ENCODE peak calls at places on chromosome 19, in nine cellular contexts. A is ascending aorta, B is cardiac muscle cell, N is HCT116, T is tibial artery, J is spleen, I is heart right ventricle, G is PC-9, L is left ventricle myocardium inferior. X is an unnamed sample.

GRCh38 chr19:19627716-19628498 is at the start of gene LPAR2:
- DNase-seq in A (no peak), B (peak; percentile 69), N (peak; percentile 24), T (no peak), J (peak; percentile 94), I (no peak), G (peak; percentile 71), L (no peak), X (peak; percentile 75)

GRCh38 chr19:11420894-11421606 is 1.9 kb upstream of the RGL3 start:
- DNase-seq in A (no peak), B (no peak), N (no peak), T (no peak), J (no peak), I (peak; percentile 54), G (no peak), L (peak; percentile 61), X (no peak)

GRCh38 chr19:17328517-17329060 is 6.1 kb downstream of the ANO8 start:
- DNase-seq in A (no peak), B (no peak), N (no peak), T (no peak), J (no peak), I (no peak), G (no peak), L (no peak), X (peak; percentile 86)

GRCh38 chr19:1512671-1513491 is at the start of gene ADAMTSL5:
- DNase-seq in A (no peak), B (peak; percentile 67), N (no peak), T (no peak), J (no peak), I (peak; percentile 67), G (peak; percentile 70), L (peak; percentile 69), X (peak; percentile 90)

GRCh38 chr19:18603255-18603957 is 3.2 kb downstream of the CRLF1 start:
- DNase-seq in A (no peak), B (no peak), N (no peak), T (peak; percentile 76), J (no peak), I (no peak), G (no peak), L (no peak), X (no peak)

GRCh38 chr19:9939301-9939913 is 3.1 kb upstream of the OLFM2 start:
- DNase-seq in A (no peak), B (peak; percentile 39), N (no peak), T (no peak), J (no peak), I (no peak), G (no peak), L (no peak), X (no peak)

GRCh38 chr19:7668842-7669241 is at the start of gene RETN:
- DNase-seq in A (no peak), B (no peak), N (no peak), T (no peak), J (no peak), I (no peak), G (no peak), L (no peak), X (no peak)

GRCh38 chr19:38213911-38214625 is 10.0 kb downstream of the DPF1 start:
- DNase-seq in A (no peak), B (no peak), N (no peak), T (no peak), J (no peak), I (no peak), G (peak; percentile 72), L (no peak), X (no peak)

GRCh38 chr19:35509018-35509652 is 4.3 kb downstream of the DMKN start:
- DNase-seq in A (no peak), B (peak; percentile 63), N (peak; percentile 59), T (no peak), J (peak; percentile 80), I (no peak), G (peak; percentile 70), L (no peak), X (no peak)

GRCh38 chr19:49403404-49404187 is 15.5 kb downstream of the KASH5 start:
- DNase-seq in A (no peak), B (peak; percentile 84), N (no peak), T (no peak), J (no peak), I (no peak), G (peak; percentile 41), L (no peak), X (no peak)

GRCh38 chr19:1074512-1075283 is 7.7 kb downstream of the ARHGAP45 start:
- DNase-seq in A (no peak), B (no peak), N (no peak), T (peak; percentile 84), J (peak; percentile 99), I (peak; percentile 85), G (peak; percentile 76), L (peak; percentile 86), X (peak; percentile 95)

GRCh38 chr19:34350161-34350561 is 14.8 kb upstream of the GPI start:
- DNase-seq in A (no peak), B (no peak), N (no peak), T (no peak), J (no peak), I (no peak), G (no peak), L (no peak), X (no peak)

GRCh38 chr19:405138-405965 is 3.6 kb downstream of the C2CD4C start:
- DNase-seq in A (no peak), B (no peak), N (no peak), T (peak; percentile 51), J (peak; percentile 47), I (no peak), G (no peak), L (no peak), X (no peak)

GRCh38 chr19:13902993-13903555 is 2.8 kb downstream of the BRME1 start:
- DNase-seq in A (no peak), B (no peak), N (no peak), T (no peak), J (no peak), I (no peak), G (no peak), L (no peak), X (no peak)

GRCh38 chr19:28332886-28333285 is 880.1 kb downstream of the UQCRFS1 start:
- DNase-seq in A (no peak), B (no peak), N (no peak), T (no peak), J (no peak), I (no peak), G (no peak), L (no peak), X (no peak)

DNA sequence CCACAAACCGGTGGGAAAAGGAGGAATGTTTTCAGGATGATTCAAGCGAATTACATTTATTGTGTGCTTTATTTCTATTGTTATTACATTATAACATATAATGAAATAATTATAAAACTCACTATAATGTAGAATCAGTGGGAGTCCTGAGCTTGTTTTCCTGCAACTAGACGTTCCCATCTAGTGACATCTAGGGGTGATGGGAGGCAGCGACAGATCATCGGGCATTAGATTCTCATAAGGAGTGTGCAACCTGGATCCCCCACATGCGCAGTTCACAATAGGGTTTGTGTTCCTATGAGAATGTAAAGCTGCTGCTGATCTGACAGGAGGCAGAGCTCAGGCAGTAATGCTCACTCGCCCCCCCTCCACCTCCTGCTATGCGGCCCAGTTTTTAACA is 54.5 kb downstream of the SPTBN4 start:
- DNase-seq in A (no peak), B (no peak), N (no peak), T (no peak), J (no peak), I (no peak), G (peak; percentile 42), L (no peak), X (no peak)
- TF ChIP-seq CTCF in A (no peak), B (peak; percentile 43), N (peak; percentile 46), T (peak; percentile 21), J (no peak), I (no peak), G (peak; percentile 62), L (peak; percentile 41), X (no peak)

GRCh38 chr19:47419037-47419783 is at the start of gene MEIS3:
- DNase-seq in A (no peak), B (peak; percentile 53), N (no peak), T (no peak), J (no peak), I (no peak), G (no peak), L (no peak), X (no peak)
- H3K27me3 ChIP-seq in A (peaks cover 12% of the 10 kb centered on the region), B (peaks cover 23% of the 10 kb centered on the region), N (peaks cover 20% of the 10 kb centered on the region), T (no peaks in the 10 kb centered on the region), J (peaks cover 97% of the 10 kb centered on the region), I (peaks cover 95% of the 10 kb centered on the region), G (peaks cover 89% of the 10 kb centered on the region), L (peaks cover 98% of the 10 kb centered on the region), X (peaks cover 52% of the 10 kb centered on the region)

GRCh38 chr19:15283141-15283885 is 49.0 kb downstream of the BRD4 start:
- DNase-seq in A (peak; percentile 63), B (peak; percentile 19), N (no peak), T (peak; percentile 77), J (peak; percentile 46), I (no peak), G (no peak), L (no peak), X (no peak)

GRCh38 chr19:15280048-15280725 is 47.9 kb upstream of the EPHX3 start:
- DNase-seq in A (no peak), B (no peak), N (no peak), T (peak; percentile 83), J (no peak), I (peak; percentile 61), G (no peak), L (peak; percentile 69), X (peak; percentile 47)

GRCh38 chr19:15282311-15282705 is 50.0 kb downstream of the BRD4 start:
- DNase-seq in A (no peak), B (no peak), N (no peak), T (no peak), J (peak; percentile 8), I (no peak), G (no peak), L (no peak), X (no peak)

GRCh38 chr19:15279326-15279904 is 47.2 kb upstream of the EPHX3 start:
- DNase-seq in A (no peak), B (no peak), N (no peak), T (no peak), J (no peak), I (no peak), G (no peak), L (no peak), X (no peak)

DNA sequence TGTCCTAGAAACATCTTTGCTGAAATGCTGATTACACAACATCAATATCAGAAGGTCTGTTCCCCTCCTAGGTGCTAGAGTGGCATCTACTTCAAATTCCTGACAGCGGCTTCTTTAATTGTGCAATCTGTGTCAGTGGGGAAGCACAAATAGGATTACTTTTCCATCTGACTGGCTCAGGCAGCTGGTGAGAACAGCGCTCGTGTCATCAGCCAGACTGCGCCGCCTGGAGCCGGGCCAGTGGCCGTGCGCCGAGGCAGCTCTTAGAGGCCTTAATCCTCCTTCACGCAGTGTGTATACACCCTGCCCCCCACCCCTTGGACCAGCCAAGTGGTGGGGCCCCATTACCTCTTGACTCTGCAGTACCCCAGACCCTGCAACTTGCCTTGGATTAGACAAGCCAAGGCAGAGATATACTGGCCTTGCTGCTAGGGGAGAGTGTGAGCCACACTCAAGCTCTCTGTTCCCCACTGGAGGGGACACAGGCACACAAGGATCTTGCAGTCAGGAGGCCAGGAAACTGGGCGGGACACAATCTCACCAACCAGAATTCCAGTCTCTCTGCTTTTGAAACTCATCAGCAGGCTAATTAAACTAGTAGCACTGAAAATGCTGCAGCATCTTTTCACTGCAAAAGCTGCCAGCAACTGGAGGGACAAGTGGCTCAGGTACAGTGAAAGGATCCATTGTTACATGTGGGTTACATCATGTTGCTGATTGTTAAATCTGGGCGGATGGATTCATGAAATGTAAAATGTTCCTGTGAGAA is 48.9 kb upstream of the EPHX3 start:
- DNase-seq in A (no peak), B (no peak), N (no peak), T (peak; percentile 92), J (no peak), I (peak; percentile 88), G (peak; percentile 63), L (peak; percentile 91), X (peak; percentile 82)
- TF ChIP-seq CTCF in A (peak; percentile 21), B (peak; percentile 29), N (no peak), T (peak; percentile 14), J (no peak), I (peak; percentile 14), G (no peak), L (peak; percentile 40), X (no peak)

GRCh38 chr19:39304185-39304513 is 7.9 kb downstream of the IFNL1 start:
- DNase-seq in A (no peak), B (no peak), N (no peak), T (no peak), J (peak; percentile 4), I (no peak), G (no peak), L (no peak), X (no peak)
- H3K27me3 ChIP-seq in A (peaks cover 7% of the 10 kb centered on the region), B (no peaks in the 10 kb centered on the region), N (no peaks in the 10 kb centered on the region), T (peaks cover 7% of the 10 kb centered on the region), J (peaks cover 19% of the 10 kb centered on the region), I (peaks cover 86% of the 10 kb centered on the region), G (no peaks in the 10 kb centered on the region), L (peaks cover 96% of the 10 kb centered on the region), X (no peaks in the 10 kb centered on the region)